ENCODE peak calls at places on chromosome 9, in ten cellular contexts. One of them, this sample, is unnamed.

GRCh38 chr9:136342191-136343120 is 15.1 kb downstream of the GPSM1 start:
- DNase-seq in left lung: peak; percentile 95
- DNase-seq in fibroblast of pulmonary artery: peak; percentile 71
- DNase-seq in cardiac muscle cell: peak; percentile 92
- DNase-seq in cardiac fibroblast: peak; percentile 71
- DNase-seq in foreskin keratinocyte: no peak
- DNase-seq in MM.1S: no peak
- DNase-seq in A549: peak; percentile 68
- DNase-seq in glutamatergic neuron: peak; percentile 87
- DNase-seq in heart right ventricle: peak; percentile 90
- DNase-seq in this sample: peak; percentile 54

GRCh38 chr9:134626576-134627416 is 14.8 kb upstream of the COL5A1 start:
- DNase-seq in left lung: no peak
- DNase-seq in fibroblast of pulmonary artery: peak; percentile 48
- DNase-seq in cardiac muscle cell: no peak
- DNase-seq in cardiac fibroblast: peak; percentile 65
- DNase-seq in foreskin keratinocyte: no peak
- DNase-seq in MM.1S: no peak
- DNase-seq in A549: no peak
- DNase-seq in glutamatergic neuron: no peak
- DNase-seq in heart right ventricle: no peak
- DNase-seq in this sample: peak; percentile 50

GRCh38 chr9:35910613-35911488 is 1.6 kb downstream of the SPAAR start:
- DNase-seq in left lung: no peak
- DNase-seq in fibroblast of pulmonary artery: peak; percentile 82
- DNase-seq in cardiac muscle cell: peak; percentile 23
- DNase-seq in cardiac fibroblast: peak; percentile 79
- DNase-seq in foreskin keratinocyte: no peak
- DNase-seq in MM.1S: peak; percentile 89
- DNase-seq in A549: peak; percentile 82
- DNase-seq in glutamatergic neuron: peak; percentile 40
- DNase-seq in heart right ventricle: peak; percentile 36
- DNase-seq in this sample: peak; percentile 86

GRCh38 chr9:34145165-34145564 is 18.7 kb upstream of the DCAF12 start:
- DNase-seq in left lung: no peak
- DNase-seq in fibroblast of pulmonary artery: no peak
- DNase-seq in cardiac muscle cell: no peak
- DNase-seq in cardiac fibroblast: peak; percentile 15
- DNase-seq in foreskin keratinocyte: no peak
- DNase-seq in MM.1S: no peak
- DNase-seq in A549: peak; percentile 29
- DNase-seq in glutamatergic neuron: no peak
- DNase-seq in heart right ventricle: no peak
- DNase-seq in this sample: no peak

GRCh38 chr9:128821584-128822406 is 3.5 kb downstream of the ENDOG start:
- DNase-seq in left lung: no peak
- DNase-seq in fibroblast of pulmonary artery: no peak
- DNase-seq in cardiac muscle cell: no peak
- DNase-seq in cardiac fibroblast: no peak
- DNase-seq in foreskin keratinocyte: no peak
- DNase-seq in MM.1S: no peak
- DNase-seq in A549: no peak
- DNase-seq in glutamatergic neuron: no peak
- DNase-seq in heart right ventricle: no peak
- DNase-seq in this sample: no peak

GRCh38 chr9:2082802-2083201 is 67.7 kb downstream of the SMARCA2 start:
- DNase-seq in left lung: no peak
- DNase-seq in fibroblast of pulmonary artery: no peak
- DNase-seq in cardiac muscle cell: no peak
- DNase-seq in cardiac fibroblast: no peak
- DNase-seq in foreskin keratinocyte: no peak
- DNase-seq in MM.1S: no peak
- DNase-seq in A549: no peak
- DNase-seq in glutamatergic neuron: no peak
- DNase-seq in heart right ventricle: no peak
- DNase-seq in this sample: no peak

GRCh38 chr9:82354260-82354659 is 365.7 kb downstream of the SPATA31D1 start:
- DNase-seq in left lung: no peak
- DNase-seq in fibroblast of pulmonary artery: peak; percentile 48
- DNase-seq in cardiac muscle cell: no peak
- DNase-seq in cardiac fibroblast: peak; percentile 6
- DNase-seq in foreskin keratinocyte: peak; percentile 94
- DNase-seq in MM.1S: no peak
- DNase-seq in A549: no peak
- DNase-seq in glutamatergic neuron: no peak
- DNase-seq in heart right ventricle: no peak
- DNase-seq in this sample: peak; percentile 89

GRCh38 chr9:101562966-101563365 is 29.3 kb downstream of the RNF20 start:
- DNase-seq in left lung: no peak
- DNase-seq in fibroblast of pulmonary artery: no peak
- DNase-seq in cardiac muscle cell: no peak
- DNase-seq in cardiac fibroblast: no peak
- DNase-seq in foreskin keratinocyte: no peak
- DNase-seq in MM.1S: no peak
- DNase-seq in A549: no peak
- DNase-seq in glutamatergic neuron: no peak
- DNase-seq in heart right ventricle: no peak
- DNase-seq in this sample: no peak

GRCh38 chr9:136093331-136093986 is 1.6 kb downstream of the NACC2 start:
- DNase-seq in left lung: peak; percentile 80
- DNase-seq in fibroblast of pulmonary artery: no peak
- DNase-seq in cardiac muscle cell: no peak
- DNase-seq in cardiac fibroblast: peak; percentile 33
- DNase-seq in foreskin keratinocyte: no peak
- DNase-seq in MM.1S: no peak
- DNase-seq in A549: peak; percentile 51
- DNase-seq in glutamatergic neuron: no peak
- DNase-seq in heart right ventricle: peak; percentile 62
- DNase-seq in this sample: no peak

GRCh38 chr9:114850871-114851270 is 45.0 kb upstream of the TNFSF15 start:
- DNase-seq in left lung: no peak
- DNase-seq in fibroblast of pulmonary artery: peak; percentile 36
- DNase-seq in cardiac muscle cell: no peak
- DNase-seq in cardiac fibroblast: peak; percentile 9
- DNase-seq in foreskin keratinocyte: no peak
- DNase-seq in MM.1S: no peak
- DNase-seq in A549: no peak
- DNase-seq in glutamatergic neuron: no peak
- DNase-seq in heart right ventricle: no peak
- DNase-seq in this sample: no peak

GRCh38 chr9:83934569-83935275 is 13.5 kb upstream of the KIF27 start:
- DNase-seq in left lung: no peak
- DNase-seq in fibroblast of pulmonary artery: peak; percentile 87
- DNase-seq in cardiac muscle cell: no peak
- DNase-seq in cardiac fibroblast: peak; percentile 67
- DNase-seq in foreskin keratinocyte: peak; percentile 79
- DNase-seq in MM.1S: no peak
- DNase-seq in A549: peak; percentile 26
- DNase-seq in glutamatergic neuron: no peak
- DNase-seq in heart right ventricle: no peak
- DNase-seq in this sample: peak; percentile 86

GRCh38 chr9:37364136-37364535 is 58.4 kb upstream of the GRHPR start:
- DNase-seq in left lung: no peak
- DNase-seq in fibroblast of pulmonary artery: no peak
- DNase-seq in cardiac muscle cell: no peak
- DNase-seq in cardiac fibroblast: no peak
- DNase-seq in foreskin keratinocyte: no peak
- DNase-seq in MM.1S: no peak
- DNase-seq in A549: no peak
- DNase-seq in glutamatergic neuron: no peak
- DNase-seq in heart right ventricle: no peak
- DNase-seq in this sample: no peak

GRCh38 chr9:37362430-37362829 is 60.1 kb upstream of the GRHPR start:
- DNase-seq in left lung: no peak
- DNase-seq in fibroblast of pulmonary artery: no peak
- DNase-seq in cardiac muscle cell: no peak
- DNase-seq in cardiac fibroblast: no peak
- DNase-seq in foreskin keratinocyte: no peak
- DNase-seq in MM.1S: no peak
- DNase-seq in A549: no peak
- DNase-seq in glutamatergic neuron: no peak
- DNase-seq in heart right ventricle: no peak
- DNase-seq in this sample: no peak

GRCh38 chr9:37363124-37363523 is 59.4 kb upstream of the GRHPR start:
- DNase-seq in left lung: no peak
- DNase-seq in fibroblast of pulmonary artery: no peak
- DNase-seq in cardiac muscle cell: no peak
- DNase-seq in cardiac fibroblast: no peak
- DNase-seq in foreskin keratinocyte: no peak
- DNase-seq in MM.1S: no peak
- DNase-seq in A549: no peak
- DNase-seq in glutamatergic neuron: no peak
- DNase-seq in heart right ventricle: no peak
- DNase-seq in this sample: no peak

GRCh38 chr9:37369671-37370070 is 52.8 kb upstream of the GRHPR start:
- DNase-seq in left lung: no peak
- DNase-seq in fibroblast of pulmonary artery: no peak
- DNase-seq in cardiac muscle cell: no peak
- DNase-seq in cardiac fibroblast: no peak
- DNase-seq in foreskin keratinocyte: no peak
- DNase-seq in MM.1S: no peak
- DNase-seq in A549: no peak
- DNase-seq in glutamatergic neuron: no peak
- DNase-seq in heart right ventricle: no peak
- DNase-seq in this sample: no peak

GRCh38 chr9:37364751-37365360 is 57.6 kb upstream of the GRHPR start:
- DNase-seq in left lung: no peak
- DNase-seq in fibroblast of pulmonary artery: no peak
- DNase-seq in cardiac muscle cell: no peak
- DNase-seq in cardiac fibroblast: no peak
- DNase-seq in foreskin keratinocyte: no peak
- DNase-seq in MM.1S: no peak
- DNase-seq in A549: peak; percentile 15
- DNase-seq in glutamatergic neuron: no peak
- DNase-seq in heart right ventricle: no peak
- DNase-seq in this sample: peak; percentile 14
- TF ChIP-seq CTCF in left lung: no peak
- TF ChIP-seq CTCF in fibroblast of pulmonary artery: peak; percentile 13
- TF ChIP-seq CTCF in cardiac muscle cell: no peak
- TF ChIP-seq CTCF in cardiac fibroblast: peak; percentile 24
- TF ChIP-seq CTCF in foreskin keratinocyte: peak; percentile 54
- TF ChIP-seq CTCF in MM.1S: peak; percentile 32
- TF ChIP-seq CTCF in A549: no peak
- TF ChIP-seq CTCF in glutamatergic neuron: no peak
- TF ChIP-seq CTCF in heart right ventricle: no peak
- TF ChIP-seq CTCF in this sample: peak; percentile 10

DNA sequence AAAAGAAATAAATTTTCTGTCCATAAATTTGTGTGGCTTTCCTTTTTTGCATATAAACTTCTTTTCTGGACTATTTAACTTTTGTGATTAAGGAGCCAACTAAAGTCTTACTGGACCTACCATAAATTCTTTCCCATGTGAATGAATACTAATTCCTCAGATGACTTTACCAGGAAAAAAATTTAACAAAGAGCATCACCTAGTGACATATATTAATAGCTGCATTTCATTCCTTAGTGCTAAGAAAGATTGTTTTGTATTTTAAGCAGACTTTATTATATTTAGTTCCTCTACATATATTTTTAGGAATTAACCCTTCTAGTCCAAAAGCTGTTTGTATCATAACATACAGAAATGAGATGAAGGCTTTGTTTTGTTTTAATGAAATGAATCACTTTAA is 64.4 kb downstream of the C9orf85 start:
- DNase-seq in left lung: no peak
- DNase-seq in fibroblast of pulmonary artery: peak; percentile 18
- DNase-seq in cardiac muscle cell: no peak
- DNase-seq in cardiac fibroblast: peak; percentile 32
- DNase-seq in foreskin keratinocyte: no peak
- DNase-seq in MM.1S: no peak
- DNase-seq in A549: no peak
- DNase-seq in glutamatergic neuron: no peak
- DNase-seq in heart right ventricle: no peak
- DNase-seq in this sample: peak; percentile 2
- TF ChIP-seq CTCF in left lung: no peak
- TF ChIP-seq CTCF in fibroblast of pulmonary artery: peak; percentile 17
- TF ChIP-seq CTCF in cardiac muscle cell: peak; percentile 24
- TF ChIP-seq CTCF in cardiac fibroblast: peak; percentile 12
- TF ChIP-seq CTCF in foreskin keratinocyte: peak; percentile 70
- TF ChIP-seq CTCF in MM.1S: peak; percentile 38
- TF ChIP-seq CTCF in A549: peak; percentile 36
- TF ChIP-seq CTCF in glutamatergic neuron: no peak
- TF ChIP-seq CTCF in heart right ventricle: peak; percentile 6
- TF ChIP-seq CTCF in this sample: no peak

DNA sequence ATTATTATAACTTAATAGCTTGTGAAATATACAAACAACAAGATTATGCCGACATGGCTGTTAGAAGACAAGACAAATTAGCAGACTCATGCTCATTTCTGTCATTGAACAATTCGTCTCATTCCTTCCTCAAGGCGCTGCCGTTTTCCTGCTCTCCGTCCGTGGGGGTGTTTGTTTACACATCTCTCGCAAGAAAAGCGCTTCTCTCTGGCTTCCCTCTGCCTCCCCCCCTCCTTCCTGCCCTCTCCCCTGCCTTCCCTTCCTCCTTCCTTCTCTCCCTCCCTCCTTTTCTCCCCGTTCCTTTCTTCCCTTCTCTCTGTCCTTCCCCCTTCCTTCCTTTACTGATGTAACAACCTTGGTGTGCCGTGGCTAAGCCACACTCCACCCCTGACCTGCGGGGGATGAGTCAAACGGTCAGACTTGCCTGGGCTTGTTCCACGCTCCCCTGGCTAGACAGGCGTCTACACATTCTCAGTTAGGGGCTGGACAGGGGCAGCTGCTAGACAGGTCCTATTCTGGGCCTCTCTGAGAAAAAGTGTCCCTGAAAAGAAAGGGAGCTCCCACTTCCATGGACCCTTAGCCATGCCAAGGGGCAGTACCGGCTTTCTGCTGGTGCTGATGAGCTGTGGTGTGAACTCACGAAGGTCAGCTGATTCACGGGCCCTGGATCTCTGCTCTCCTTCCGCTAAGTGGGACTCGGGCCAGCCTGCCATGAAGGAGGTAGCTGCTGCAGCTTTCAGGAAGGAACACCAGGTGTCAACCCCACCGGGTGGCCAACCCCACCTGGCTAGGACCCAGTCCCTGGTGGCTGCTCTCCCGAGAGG is 32.0 kb upstream of the SPTLC1 start:
- DNase-seq in left lung: no peak
- DNase-seq in fibroblast of pulmonary artery: peak; percentile 94
- DNase-seq in cardiac muscle cell: no peak
- DNase-seq in cardiac fibroblast: peak; percentile 84
- DNase-seq in foreskin keratinocyte: peak; percentile 67
- DNase-seq in MM.1S: no peak
- DNase-seq in A549: peak; percentile 85
- DNase-seq in glutamatergic neuron: no peak
- DNase-seq in heart right ventricle: no peak
- DNase-seq in this sample: peak; percentile 94
- TF ChIP-seq CTCF in left lung: no peak
- TF ChIP-seq CTCF in fibroblast of pulmonary artery: peak; percentile 29
- TF ChIP-seq CTCF in cardiac muscle cell: no peak
- TF ChIP-seq CTCF in cardiac fibroblast: peak; percentile 28
- TF ChIP-seq CTCF in foreskin keratinocyte: peak; percentile 1
- TF ChIP-seq CTCF in MM.1S: no peak
- TF ChIP-seq CTCF in A549: no peak
- TF ChIP-seq CTCF in glutamatergic neuron: no peak
- TF ChIP-seq CTCF in heart right ventricle: no peak
- TF ChIP-seq CTCF in this sample: peak; percentile 11

DNA sequence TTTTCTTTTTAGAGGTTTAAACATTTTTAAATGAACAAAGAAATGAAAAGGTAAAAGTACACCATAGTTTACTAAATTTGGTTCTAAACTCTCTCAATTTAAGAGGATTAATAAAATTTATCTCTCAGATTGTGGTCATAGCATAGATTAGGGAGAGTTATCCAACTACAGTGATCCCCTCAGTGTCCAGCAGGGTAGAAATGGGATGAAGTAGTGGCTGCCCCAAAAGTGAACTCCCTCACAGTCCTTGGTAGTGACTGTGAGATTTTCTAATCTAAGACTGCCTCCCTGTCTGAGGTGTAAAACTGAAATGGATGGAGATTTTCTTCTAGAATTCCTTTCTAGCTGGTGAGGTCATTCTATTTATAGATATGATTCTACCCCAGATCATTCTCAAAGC is 455.5 kb downstream of the ACTL7B start:
- DNase-seq in left lung: no peak
- DNase-seq in fibroblast of pulmonary artery: no peak
- DNase-seq in cardiac muscle cell: no peak
- DNase-seq in cardiac fibroblast: no peak
- DNase-seq in foreskin keratinocyte: no peak
- DNase-seq in MM.1S: no peak
- DNase-seq in A549: no peak
- DNase-seq in glutamatergic neuron: no peak
- DNase-seq in heart right ventricle: no peak
- DNase-seq in this sample: no peak
- TF ChIP-seq CTCF in left lung: no peak
- TF ChIP-seq CTCF in fibroblast of pulmonary artery: no peak
- TF ChIP-seq CTCF in cardiac muscle cell: no peak
- TF ChIP-seq CTCF in cardiac fibroblast: peak; percentile 20
- TF ChIP-seq CTCF in foreskin keratinocyte: no peak
- TF ChIP-seq CTCF in MM.1S: no peak
- TF ChIP-seq CTCF in A549: no peak
- TF ChIP-seq CTCF in glutamatergic neuron: peak; percentile 16
- TF ChIP-seq CTCF in heart right ventricle: no peak
- TF ChIP-seq CTCF in this sample: no peak

This sample was measured in MCF 10A.